ENCODE peak calls at places on chromosomes 2 and 18, in eight cellular contexts. O is Karpas-422, Z is GM23338, J is OCI-LY7, H is HCT116, C is MM.1S, M is GM23248, X is SK-N-SH. F is an unnamed sample. For H3K9me2 and H3K4me1, the result is how much of the 10 kb centered on the place peaks cover.

GRCh38 chr2:127118038-127118437 is 11.1 kb upstream of the BIN1 start:
- DNase-seq in O (no peak), Z (no peak), J (no peak), H (no peak), C (no peak), M (no peak), X (no peak), F (no peak)

GRCh38 chr2:105179469-105180372 is 61.8 kb upstream of the GPR45 start:
- DNase-seq in O (peak), Z (peak), J (no peak), H (peak), C (no peak), M (peak), X (peak), F (peak)

GRCh38 chr18:64949885-64950284 is 800.9 kb upstream of the CDH7 start:
- DNase-seq in O (no peak), Z (no peak), J (no peak), H (no peak), C (no peak), M (no peak), X (no peak), F (no peak)

GRCh38 chr2:144078091-144078490 is 441.8 kb downstream of the ZEB2 start:
- DNase-seq in O (no peak), Z (no peak), J (no peak), H (no peak), C (no peak), M (peak), X (peak), F (no peak)

GRCh38 chr2:213150315-213150951 is 979 bp downstream of the IKZF2 start:
- DNase-seq in O (no peak), Z (peak), J (peak), H (no peak), C (no peak), M (peak), X (no peak), F (peak)

GRCh38 chr2:177221534-177221933 is 8.9 kb downstream of the HNRNPA3 start:
- DNase-seq in O (no peak), Z (no peak), J (no peak), H (no peak), C (no peak), M (no peak), X (no peak), F (no peak)

GRCh38 chr2:57549642-57550102 is 496.9 kb upstream of the VRK2 start:
- DNase-seq in O (peak), Z (peak), J (peak), H (peak), C (peak), M (peak), X (no peak), F (peak)

GRCh38 chr2:26088038-26088643 is 54.3 kb downstream of the RAB10 start:
- DNase-seq in O (peak), Z (peak), J (peak), H (no peak), C (no peak), M (peak), X (peak), F (peak)

GRCh38 chr2:186934420-186934819 is 85.5 kb upstream of the ZSWIM2 start:
- DNase-seq in O (no peak), Z (peak), J (no peak), H (no peak), C (no peak), M (no peak), X (no peak), F (no peak)

GRCh38 chr2:6945821-6946220 is 28.6 kb downstream of the RNF144A start:
- DNase-seq in O (no peak), Z (no peak), J (no peak), H (no peak), C (no peak), M (no peak), X (no peak), F (no peak)
- H3K27ac ChIP-seq in O (no peak), Z (no peak), J (no peak), H (no peak), C (peak), M (no peak), X (peak), F (no peak)

DNA sequence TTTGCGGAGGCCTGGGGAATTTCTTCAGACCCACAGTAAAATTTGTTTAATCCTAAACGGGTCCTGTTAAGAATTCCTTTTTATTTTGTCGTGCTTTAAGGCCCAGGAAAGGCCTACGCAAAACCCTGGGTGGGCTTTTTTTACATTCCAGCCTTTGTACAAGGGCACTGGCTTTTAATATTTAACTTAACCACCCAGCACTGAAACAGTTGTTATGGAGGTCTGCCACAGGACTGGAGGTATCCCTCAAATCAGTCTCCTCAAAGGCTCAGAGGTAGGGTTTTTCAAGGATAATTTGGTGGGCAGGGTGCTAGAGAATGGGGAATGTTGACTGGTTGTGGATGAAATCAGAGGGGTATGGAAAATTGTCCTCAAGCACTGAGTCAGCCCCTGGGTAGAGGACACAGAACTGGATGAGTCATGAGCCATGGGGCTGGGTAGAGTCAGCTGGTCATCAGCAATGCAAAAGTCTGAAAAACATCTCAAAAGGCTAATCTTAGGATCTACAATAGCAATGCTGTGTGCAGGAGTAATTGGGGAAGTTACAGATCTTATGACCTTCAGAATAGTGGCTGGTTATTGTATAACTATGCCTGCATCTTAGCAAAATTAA is 443.1 kb downstream of the THSD7B start:
- DNase-seq in O (no peak), Z (no peak), J (no peak), H (no peak), C (no peak), M (peak), X (no peak), F (peak)
- H3K9me2 ChIP-seq in O (under half), Z (under half), J (under half), H (under half), C (under half), M (under half), X (under half), F (under half)

GRCh38 chr2:64090264-64090663 is 54.0 kb downstream of the PELI1 start:
- DNase-seq in O (peak), Z (peak), J (peak), H (no peak), C (no peak), M (no peak), X (no peak), F (no peak)

GRCh38 chr2:64092502-64092901 is 51.7 kb downstream of the PELI1 start:
- DNase-seq in O (peak), Z (no peak), J (peak), H (no peak), C (no peak), M (no peak), X (no peak), F (no peak)

GRCh38 chr2:64093341-64093740 is 50.9 kb downstream of the PELI1 start:
- DNase-seq in O (peak), Z (no peak), J (no peak), H (no peak), C (no peak), M (no peak), X (no peak), F (no peak)

GRCh38 chr2:64094663-64095382 is 49.4 kb downstream of the PELI1 start:
- DNase-seq in O (peak), Z (no peak), J (no peak), H (no peak), C (no peak), M (no peak), X (no peak), F (no peak)
- H3K4me1 ChIP-seq in O (half or more), Z (under half), J (half or more), H (under half), C (under half), M (under half), X (under half), F (under half)

GRCh38 chr18:10247402-10248117 is 206.9 kb upstream of the APCDD1 start:
- DNase-seq in O (no peak), Z (peak), J (no peak), H (no peak), C (no peak), M (no peak), X (peak), F (no peak)
- H3K27ac ChIP-seq in O (no peak), Z (no peak), J (no peak), H (no peak), C (no peak), M (no peak), X (no peak), F (no peak)